ENCODE peak calls at places on chromosomes 12 and 14, in four cellular contexts. One of them, this sample, is unnamed.

GRCh38 chr12:78802593-78802992 is 62.0 kb upstream of the SYT1 start:
- DNase-seq in IMR-90: peak; percentile 70
- DNase-seq in HCT116: no peak
- DNase-seq in GM23248: peak; percentile 58
- DNase-seq in this sample: no peak

GRCh38 chr12:77120695-77121094 is 55.3 kb upstream of the E2F7 start:
- DNase-seq in HCT116: no peak
- DNase-seq in GM23248: peak; percentile 83
- DNase-seq in IMR-90: peak; percentile 65
- DNase-seq in this sample: no peak

GRCh38 chr12:7127916-7128626 is 618 bp downstream of the RBP5 start:
- DNase-seq in IMR-90: no peak
- DNase-seq in GM23248: no peak
- DNase-seq in HCT116: no peak
- DNase-seq in this sample: no peak

GRCh38 chr12:9751204-9752144 is 9.2 kb downstream of the CD69 start:
- DNase-seq in GM23248: peak; percentile 69
- DNase-seq in IMR-90: peak; percentile 16
- DNase-seq in HCT116: peak; percentile 12
- DNase-seq in this sample: no peak

GRCh38 chr14:101885254-101885576 is 79.2 kb upstream of the DYNC1H1 start:
- DNase-seq in HCT116: no peak
- DNase-seq in IMR-90: no peak
- DNase-seq in GM23248: no peak
- DNase-seq in this sample: no peak

GRCh38 chr14:61321385-61322010 is at the start of gene PRKCH:
- DNase-seq in HCT116: peak; percentile 54
- DNase-seq in GM23248: peak; percentile 47
- DNase-seq in IMR-90: peak; percentile 25
- DNase-seq in this sample: peak; percentile 74

GRCh38 chr12:68162374-68162773 is 2.8 kb upstream of the IFNG start:
- DNase-seq in IMR-90: no peak
- DNase-seq in GM23248: no peak
- DNase-seq in HCT116: no peak
- DNase-seq in this sample: no peak

GRCh38 chr12:101619868-101620761 is 25.3 kb downstream of the MYBPC1 start:
- DNase-seq in IMR-90: no peak
- DNase-seq in HCT116: no peak
- DNase-seq in GM23248: no peak
- DNase-seq in this sample: no peak

GRCh38 chr12:105342464-105342863 is 12.0 kb downstream of the C12orf75 start:
- DNase-seq in IMR-90: no peak
- DNase-seq in HCT116: no peak
- DNase-seq in GM23248: no peak
- DNase-seq in this sample: no peak

GRCh38 chr14:77040995-77041744 is 12.7 kb upstream of the IRF2BPL start:
- DNase-seq in IMR-90: no peak
- DNase-seq in HCT116: no peak
- DNase-seq in GM23248: no peak
- DNase-seq in this sample: no peak
- H2AFZ ChIP-seq in IMR-90: peak overlapping the region; percentile 75
- H2AFZ ChIP-seq in HCT116: peak overlapping the region; percentile 86
- H2AFZ ChIP-seq in GM23248: peak overlapping the region; percentile 50
- H2AFZ ChIP-seq in this sample: no peak overlapping the region

GRCh38 chr14:75342762-75343599 is 64.4 kb downstream of the FOS start:
- DNase-seq in HCT116: no peak
- DNase-seq in GM23248: no peak
- DNase-seq in IMR-90: no peak
- DNase-seq in this sample: no peak
- H3K4me1 ChIP-seq in HCT116: no peaks in the 10 kb centered on the region
- H3K4me1 ChIP-seq in GM23248: peaks cover 33% of the 10 kb centered on the region
- H3K4me1 ChIP-seq in IMR-90: peaks cover 4% of the 10 kb centered on the region
- H3K4me1 ChIP-seq in this sample: no peaks in the 10 kb centered on the region

GRCh38 chr12:119809023-119809422 is 68.1 kb downstream of the CIT start:
- DNase-seq in GM23248: no peak
- DNase-seq in HCT116: no peak
- DNase-seq in IMR-90: no peak
- DNase-seq in this sample: no peak
- H2AFZ ChIP-seq in GM23248: peak overlapping the region; percentile 9
- H2AFZ ChIP-seq in HCT116: no peak overlapping the region
- H2AFZ ChIP-seq in IMR-90: peak overlapping the region; percentile 48
- H2AFZ ChIP-seq in this sample: no peak overlapping the region

GRCh38 chr14:65438266-65438933 is 25.9 kb downstream of the FUT8 start:
- DNase-seq in IMR-90: no peak
- DNase-seq in GM23248: no peak
- DNase-seq in HCT116: no peak
- DNase-seq in this sample: no peak
- H3K4me1 ChIP-seq in IMR-90: peaks cover 4% of the 10 kb centered on the region
- H3K4me1 ChIP-seq in GM23248: peaks cover 10% of the 10 kb centered on the region
- H3K4me1 ChIP-seq in HCT116: no peaks in the 10 kb centered on the region
- H3K4me1 ChIP-seq in this sample: peaks cover 2% of the 10 kb centered on the region

DNA sequence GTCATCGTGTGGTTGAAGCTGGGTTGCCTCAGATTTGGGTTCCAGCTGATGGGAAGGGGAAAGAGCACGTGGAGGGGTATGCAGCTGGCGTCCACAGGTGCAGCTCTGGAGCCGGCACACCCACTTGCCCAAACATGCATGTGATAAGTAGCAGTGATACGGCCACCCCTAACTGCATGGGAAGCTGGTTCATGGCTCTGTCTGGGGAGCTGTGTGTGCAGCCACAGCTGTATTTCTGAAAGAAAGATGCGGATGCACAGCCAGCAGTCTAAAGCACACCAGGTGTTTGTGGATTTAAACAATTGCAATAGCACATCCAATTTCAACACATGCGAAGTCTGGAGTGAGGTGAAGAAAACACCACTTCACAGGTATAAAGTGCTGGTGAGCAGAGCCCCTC is 181.4 kb downstream of the EFCAB11 start:
- DNase-seq in GM23248: no peak
- DNase-seq in HCT116: no peak
- DNase-seq in IMR-90: no peak
- DNase-seq in this sample: no peak
- H2AFZ ChIP-seq in GM23248: no peak overlapping the region
- H2AFZ ChIP-seq in HCT116: peak overlapping the region; percentile 27
- H2AFZ ChIP-seq in IMR-90: no peak overlapping the region
- H2AFZ ChIP-seq in this sample: no peak overlapping the region

This sample was measured in H9.